ENCODE peak calls at places on chromosomes 6 and 20, in four cellular contexts. S is K562, Z is GM12878, U is HepG2. H is an unnamed sample.

GRCh38 chr20:62161347-62161746 is 17.8 kb downstream of the SS18L1 start:
- DNase-seq in S (no peak), Z (no peak), U (no peak), H (no peak)

GRCh38 chr20:53773792-53774371 is 180.2 kb upstream of the ZNF217 start:
- DNase-seq in S (no peak), Z (no peak), U (peak), H (no peak)

GRCh38 chr6:164124986-164125385 is 710.5 kb downstream of the QKI start:
- DNase-seq in S (no peak), Z (no peak), U (no peak), H (no peak)

GRCh38 chr6:102680413-102680812 is 1286.9 kb downstream of the GRIK2 start:
- DNase-seq in S (no peak), Z (no peak), U (no peak), H (no peak)

GRCh38 chr6:45625191-45625664 is 247.5 kb upstream of the SUPT3H start:
- DNase-seq in S (no peak), Z (no peak), U (no peak), H (no peak)

GRCh38 chr6:21263531-21264287 is 329.8 kb upstream of the SOX4 start:
- DNase-seq in S (peak), Z (peak), U (no peak), H (peak)

GRCh38 chr6:108133594-108134179 is 32.1 kb upstream of the NR2E1 start:
- DNase-seq in S (peak), Z (no peak), U (peak), H (peak)

GRCh38 chr6:75266716-75267291 is 17.8 kb downstream of the TMEM30A start:
- DNase-seq in S (peak), Z (no peak), U (peak), H (peak)

GRCh38 chr6:20814494-20814893 is 280.2 kb downstream of the CDKAL1 start:
- DNase-seq in S (no peak), Z (no peak), U (no peak), H (no peak)

GRCh38 chr20:57601211-57601570 is 19.0 kb downstream of the ZBP1 start:
- DNase-seq in S (no peak), Z (no peak), U (no peak), H (no peak)

GRCh38 chr20:41717464-41717863 is 99.3 kb upstream of the CHD6 start:
- DNase-seq in S (peak), Z (no peak), U (no peak), H (no peak)
- TF ChIP-seq TARDBP in S (no peak), Z (no peak), U (no peak), H (no peak)

DNA sequence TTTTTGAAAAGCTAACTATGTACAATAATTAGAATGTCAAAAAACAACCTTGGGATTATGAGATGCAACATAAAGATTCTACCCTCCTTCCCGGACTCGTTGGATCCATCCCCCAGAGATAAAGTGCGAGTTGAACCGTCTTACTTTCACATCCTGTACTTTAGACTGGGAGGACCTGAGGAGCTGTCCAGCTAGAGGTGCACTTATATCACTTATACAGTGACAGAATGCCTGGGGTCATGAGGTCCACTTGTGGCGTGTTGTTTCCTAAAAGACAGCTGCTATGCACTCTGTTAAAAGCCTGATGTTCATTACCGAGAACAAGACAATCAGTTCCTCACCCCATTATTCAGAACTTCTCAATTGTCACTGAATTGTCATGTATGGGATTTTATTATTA is 2.1 kb downstream of the CDS2 start:
- DNase-seq in S (peak), Z (no peak), U (no peak), H (no peak)
- TF ChIP-seq TARDBP in S (no peak), Z (no peak), U (no peak), H (no peak)

GRCh38 chr6:91031581-91031980 is 444.7 kb upstream of the MAP3K7 start:
- DNase-seq in S (no peak), Z (no peak), U (no peak), H (no peak)
- TF ChIP-seq TARDBP in S (no peak), Z (no peak), U (no peak), H (no peak)

GRCh38 chr6:41626917-41627316 is 11.4 kb upstream of the MDFI start:
- DNase-seq in S (no peak), Z (no peak), U (no peak), H (no peak)
- TF ChIP-seq TARDBP in S (no peak), Z (no peak), U (no peak), H (no peak)

GRCh38 chr20:35953411-35954199 is 697 bp downstream of the SCAND1 start:
- DNase-seq in S (peak), Z (no peak), U (no peak), H (peak)

GRCh38 chr20:35954200-35954906 is at the start of gene SCAND1:
- DNase-seq in S (peak), Z (peak), U (peak), H (peak)

GRCh38 chr20:35952480-35953410 is 1.6 kb downstream of the SCAND1 start:
- DNase-seq in S (peak), Z (no peak), U (peak), H (no peak)

GRCh38 chr20:35956616-35957015 is 2.3 kb upstream of the SCAND1 start:
- DNase-seq in S (no peak), Z (no peak), U (no peak), H (no peak)

GRCh38 chr20:35954907-35955251 is 577 bp upstream of the SCAND1 start:
- DNase-seq in S (no peak), Z (no peak), U (peak), H (no peak)
- TF ChIP-seq TARDBP in S (no peak), Z (no peak), U (no peak), H (no peak)

GRCh38 chr6:10030942-10031537 is 383.8 kb downstream of the TFAP2A start:
- DNase-seq in S (peak), Z (no peak), U (peak), H (no peak)

GRCh38 chr6:10028202-10028601 is 386.7 kb downstream of the TFAP2A start:
- DNase-seq in S (no peak), Z (no peak), U (no peak), H (no peak)

GRCh38 chr6:10033223-10033829 is 381.5 kb downstream of the TFAP2A start:
- DNase-seq in S (no peak), Z (no peak), U (peak), H (no peak)
- TF ChIP-seq TARDBP in S (no peak), Z (no peak), U (no peak), H (no peak)

DNA sequence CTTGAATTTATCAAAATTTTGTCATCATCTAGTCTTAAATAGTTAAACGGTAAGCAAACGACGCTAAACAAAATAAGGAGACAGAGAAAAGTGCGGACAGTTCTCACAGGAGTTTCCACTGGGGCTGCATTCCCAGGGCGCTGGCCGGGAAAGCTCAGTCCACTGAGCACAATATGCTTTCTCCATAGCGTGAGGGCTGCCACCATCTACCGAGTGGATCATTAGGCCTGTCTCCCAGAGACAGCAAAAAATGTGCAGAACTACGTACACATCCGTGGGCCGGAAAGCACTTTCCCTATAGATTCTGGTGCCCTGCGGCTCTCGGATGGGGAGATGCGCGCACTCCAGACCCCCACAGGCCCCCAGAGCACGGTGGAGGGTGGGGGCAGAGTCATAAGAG is 84.9 kb downstream of the THBS2 start:
- DNase-seq in S (no peak), Z (no peak), U (no peak), H (peak)
- TF ChIP-seq TARDBP in S (no peak), Z (no peak), U (no peak), H (no peak)

GRCh38 chr6:148530394-148530923 is 187.8 kb downstream of the SASH1 start:
- DNase-seq in S (peak), Z (no peak), U (no peak), H (no peak)
- TF ChIP-seq TARDBP in S (no peak), Z (no peak), U (no peak), H (no peak)

H was measured in HEK293T.